ENCODE peak calls at places on chromosomes 1 and 21, in four cellular contexts. X is A549, U is HepG2, W is transverse colon. O is an unnamed sample.

GRCh38 chr1:27727126-27727525 is 1.4 kb downstream of the FAM76A start:
- DNase-seq in X (no peak), U (no peak), W (no peak), O (no peak)

GRCh38 chr1:195663549-195664280 is 944.5 kb downstream of the KCNT2 start:
- DNase-seq in X (peak), U (no peak), W (no peak), O (no peak)

GRCh38 chr1:180501865-180502360 is 464 bp downstream of the ACBD6 start:
- DNase-seq in X (peak), U (no peak), W (no peak), O (peak)

GRCh38 chr1:29645586-29645985 is 409.3 kb downstream of the PTPRU start:
- DNase-seq in X (no peak), U (no peak), W (no peak), O (no peak)

GRCh38 chr1:62428351-62428750 is 8.5 kb upstream of the USP1 start:
- DNase-seq in X (no peak), U (no peak), W (no peak), O (no peak)

GRCh38 chr1:201456499-201457309 is 12.3 kb downstream of the PHLDA3 start:
- DNase-seq in X (no peak), U (peak), W (peak), O (no peak)

GRCh38 chr21:45455321-45456013 is 50.5 kb downstream of the COL18A1 start:
- DNase-seq in X (no peak), U (no peak), W (no peak), O (peak)

GRCh38 chr21:14584357-14585095 is 38.4 kb upstream of the SAMSN1 start:
- DNase-seq in X (no peak), U (no peak), W (no peak), O (no peak)

GRCh38 chr1:225253784-225254183 is 174.1 kb downstream of the LBR start:
- DNase-seq in X (no peak), U (no peak), W (no peak), O (no peak)

GRCh38 chr1:175818929-175819328 is 75.5 kb upstream of the TNR start:
- DNase-seq in X (no peak), U (no peak), W (no peak), O (no peak)

GRCh38 chr1:55888685-55889317 is 673.6 kb upstream of the USP24 start:
- DNase-seq in X (no peak), U (no peak), W (no peak), O (no peak)

GRCh38 chr1:47809301-47810084 is 187.7 kb downstream of the TRABD2B start:
- DNase-seq in X (no peak), U (peak), W (no peak), O (no peak)

GRCh38 chr1:8120693-8121260 is 94.7 kb upstream of the ERRFI1 start:
- DNase-seq in X (no peak), U (peak), W (no peak), O (no peak)

GRCh38 chr1:6801998-6802397 is 16.7 kb downstream of the CAMTA1 start:
- DNase-seq in X (no peak), U (no peak), W (no peak), O (no peak)

GRCh38 chr1:67830928-67831596 is 2.2 kb downstream of the GNG12 start:
- DNase-seq in X (no peak), U (no peak), W (no peak), O (no peak)

GRCh38 chr21:18673789-18674188 is 270.2 kb upstream of the TMPRSS15 start:
- DNase-seq in X (no peak), U (no peak), W (no peak), O (no peak)

GRCh38 chr1:98824724-98825123 is 163.2 kb downstream of the SNX7 start:
- DNase-seq in X (no peak), U (no peak), W (no peak), O (no peak)

GRCh38 chr1:54995835-54996234 is 2.9 kb upstream of the BSND start:
- DNase-seq in X (no peak), U (no peak), W (no peak), O (no peak)

GRCh38 chr1:71950579-71950978 is 331.8 kb downstream of the NEGR1 start:
- DNase-seq in X (no peak), U (no peak), W (no peak), O (no peak)

GRCh38 chr21:32687946-32688345 is 39.9 kb downstream of the SYNJ1 start:
- DNase-seq in X (no peak), U (no peak), W (no peak), O (no peak)

GRCh38 chr1:204574016-204574855 is 58.0 kb downstream of the MDM4 start:
- DNase-seq in X (no peak), U (no peak), W (no peak), O (no peak)

GRCh38 chr1:110150330-110151174 is at the start of gene SLC6A17:
- DNase-seq in X (peak), U (no peak), W (no peak), O (peak)

GRCh38 chr1:16048573-16049189 is 5.1 kb downstream of the CLCNKB start:
- DNase-seq in X (no peak), U (no peak), W (peak), O (no peak)

GRCh38 chr21:17673261-17674020 is 60.7 kb upstream of the BTG3 start:
- DNase-seq in X (no peak), U (no peak), W (no peak), O (no peak)

GRCh38 chr21:44684077-44684476 is 2.1 kb upstream of the KRTAP12-1 start:
- DNase-seq in X (no peak), U (no peak), W (no peak), O (no peak)

GRCh38 chr1:95252422-95252821 is 18.4 kb downstream of the RWDD3 start:
- DNase-seq in X (no peak), U (no peak), W (no peak), O (no peak)

GRCh38 chr21:23853796-23854379 is 1753.4 kb downstream of the MRPL39 start:
- DNase-seq in X (no peak), U (no peak), W (no peak), O (no peak)

GRCh38 chr1:226082959-226083302 is 20.4 kb downstream of the H3-3A start:
- DNase-seq in X (peak), U (no peak), W (peak), O (peak)

GRCh38 chr1:99728494-99729235 is 37.8 kb downstream of the FRRS1 start:
- DNase-seq in X (peak), U (peak), W (no peak), O (no peak)

GRCh38 chr1:77175230-77175844 is 43.9 kb downstream of the PIGK start:
- DNase-seq in X (no peak), U (no peak), W (no peak), O (no peak)

GRCh38 chr1:6130036-6130435 is 50.1 kb downstream of the CHD5 start:
- DNase-seq in X (no peak), U (no peak), W (no peak), O (no peak)

GRCh38 chr1:223479718-223480425 is 86.7 kb downstream of the CCDC185 start:
- DNase-seq in X (no peak), U (no peak), W (no peak), O (no peak)

GRCh38 chr1:185733818-185734709 is at the start of gene HMCN1:
- DNase-seq in X (peak), U (peak), W (peak), O (peak)

GRCh38 chr1:185732941-185733340 is 1.2 kb upstream of the HMCN1 start:
- DNase-seq in X (no peak), U (no peak), W (no peak), O (no peak)

GRCh38 chr1:185731446-185731845 is 2.7 kb upstream of the HMCN1 start:
- DNase-seq in X (no peak), U (no peak), W (no peak), O (no peak)

GRCh38 chr1:185735667-185736105 is 1.5 kb downstream of the HMCN1 start:
- DNase-seq in X (no peak), U (no peak), W (no peak), O (no peak)

DNA sequence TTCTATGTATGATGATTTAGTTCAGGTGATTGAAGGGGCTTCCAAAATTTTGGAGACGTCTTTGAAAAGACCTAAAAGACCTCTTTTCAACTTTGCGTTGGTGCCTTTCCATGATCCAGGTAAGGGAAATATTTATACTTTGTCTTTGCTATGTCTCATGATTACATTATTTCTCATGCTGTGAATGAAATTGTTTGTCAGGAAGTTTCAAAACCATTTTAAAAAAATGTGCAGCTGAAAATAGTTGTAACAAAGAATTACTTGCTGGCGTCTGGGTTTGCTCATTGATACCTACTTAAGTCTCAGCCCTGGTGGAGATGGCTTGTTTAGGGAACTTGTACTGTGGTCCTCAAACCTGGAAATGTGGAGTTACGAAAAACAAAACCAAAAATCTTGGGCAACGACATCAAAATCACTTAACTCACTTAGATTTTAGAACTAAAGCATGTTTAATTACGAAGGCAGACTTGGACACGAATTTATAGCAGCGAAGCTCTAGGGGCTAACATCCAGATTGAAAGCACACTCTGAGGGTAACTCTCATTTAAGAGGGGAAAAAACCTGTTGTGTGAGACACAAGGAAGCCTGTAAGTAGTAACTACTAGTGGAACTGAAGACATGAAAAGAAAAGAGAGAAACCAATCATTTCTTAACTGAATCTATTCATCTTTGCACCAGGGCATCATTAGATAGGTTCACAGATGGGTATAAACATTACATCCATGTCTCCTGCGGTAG is 907 bp downstream of the HMCN1 start:
- DNase-seq in X (no peak), U (no peak), W (no peak), O (no peak)
- TF ChIP-seq EP300 in X (no peak), U (no peak), W (no peak), O (no peak)

GRCh38 chr1:35706846-35707245 is 11.8 kb downstream of the C1orf216 start:
- DNase-seq in X (no peak), U (no peak), W (no peak), O (no peak)
- H3K4me3 ChIP-seq in X (no peak), U (no peak), W (no peak), O (no peak)

GRCh38 chr21:43023175-43023574 is 48.8 kb downstream of the PKNOX1 start:
- DNase-seq in X (no peak), U (no peak), W (no peak), O (no peak)
- TF ChIP-seq EP300 in X (no peak), U (no peak), W (no peak), O (no peak)

GRCh38 chr1:229027158-229027557 is 243.8 kb upstream of the RAB4A start:
- DNase-seq in X (no peak), U (no peak), W (no peak), O (no peak)
- H3K4me3 ChIP-seq in X (no peak), U (no peak), W (no peak), O (no peak)